ENCODE peak calls at places on chromosomes 1 and 21, in six cellular contexts. I, G, L, D, T and H are unnamed samples.

GRCh38 chr1:89889336-89889640 is 68.5 kb downstream of the LRRC8D start:
- DNase-seq in T (no peak), I (peak; percentile 39), G (no peak), L (no peak), D (no peak), H (no peak)

GRCh38 chr1:220902916-220903315 is 23.7 kb downstream of the HLX start:
- DNase-seq in L (no peak), D (no peak), T (no peak), G (no peak), I (peak; percentile 25), H (peak; percentile 14)

GRCh38 chr1:235917267-235917811 is 50.6 kb upstream of the LYST start:
- DNase-seq in L (no peak), D (no peak), I (peak; percentile 99), T (peak; percentile 41), G (no peak), H (peak; percentile 99)

GRCh38 chr1:80403472-80403893 is 1397.0 kb upstream of the ADGRL4 start:
- DNase-seq in T (no peak), L (no peak), D (no peak), G (no peak), I (no peak), H (no peak)

GRCh38 chr1:156146006-156146748 is 7.2 kb upstream of the SEMA4A start:
- DNase-seq in T (peak; percentile 74), L (no peak), G (peak; percentile 57), I (peak; percentile 94), D (peak; percentile 87), H (peak; percentile 92)

GRCh38 chr1:114695430-114696093 is at the start of gene AMPD1:
- DNase-seq in D (no peak), T (no peak), G (no peak), I (peak; percentile 40), L (no peak), H (peak; percentile 29)

GRCh38 chr21:43362306-43362927 is 64.5 kb downstream of the SIK1 start:
- DNase-seq in T (peak; percentile 21), L (no peak), D (peak; percentile 37), I (peak; percentile 86), G (no peak), H (peak; percentile 58)

GRCh38 chr1:77888071-77888428 is 374 bp upstream of the NEXN start:
- DNase-seq in G (no peak), D (no peak), T (peak; percentile 30), I (peak; percentile 74), L (no peak), H (peak; percentile 83)

GRCh38 chr1:115977481-115978258 is 1.4 kb downstream of the SLC22A15 start:
- DNase-seq in L (no peak), I (no peak), G (no peak), T (peak; percentile 89), D (peak; percentile 31), H (peak; percentile 57)

GRCh38 chr1:51729156-51729823 is 112.4 kb downstream of the OSBPL9 start:
- DNase-seq in T (peak; percentile 81), L (peak; percentile 85), G (peak; percentile 89), I (peak; percentile 83), D (peak; percentile 97), H (peak; percentile 90)

GRCh38 chr1:57857809-57858208 is 433.9 kb upstream of the DAB1 start:
- DNase-seq in L (no peak), T (no peak), I (no peak), G (no peak), D (no peak), H (no peak)

GRCh38 chr1:161314201-161314981 is at the start of gene SDHC:
- DNase-seq in T (peak; percentile 84), D (peak; percentile 96), G (peak; percentile 85), I (peak; percentile 85), L (peak; percentile 68), H (peak; percentile 93)
- H2AK5ac ChIP-seq in T (peak within 1 kb of the TSS; percentile 23), D (no peak within 1 kb of the TSS), G (peak within 1 kb of the TSS; percentile 70), I (peak within 1 kb of the TSS; percentile 76), L (no peak within 1 kb of the TSS), H (peak within 1 kb of the TSS; percentile 90)

DNA sequence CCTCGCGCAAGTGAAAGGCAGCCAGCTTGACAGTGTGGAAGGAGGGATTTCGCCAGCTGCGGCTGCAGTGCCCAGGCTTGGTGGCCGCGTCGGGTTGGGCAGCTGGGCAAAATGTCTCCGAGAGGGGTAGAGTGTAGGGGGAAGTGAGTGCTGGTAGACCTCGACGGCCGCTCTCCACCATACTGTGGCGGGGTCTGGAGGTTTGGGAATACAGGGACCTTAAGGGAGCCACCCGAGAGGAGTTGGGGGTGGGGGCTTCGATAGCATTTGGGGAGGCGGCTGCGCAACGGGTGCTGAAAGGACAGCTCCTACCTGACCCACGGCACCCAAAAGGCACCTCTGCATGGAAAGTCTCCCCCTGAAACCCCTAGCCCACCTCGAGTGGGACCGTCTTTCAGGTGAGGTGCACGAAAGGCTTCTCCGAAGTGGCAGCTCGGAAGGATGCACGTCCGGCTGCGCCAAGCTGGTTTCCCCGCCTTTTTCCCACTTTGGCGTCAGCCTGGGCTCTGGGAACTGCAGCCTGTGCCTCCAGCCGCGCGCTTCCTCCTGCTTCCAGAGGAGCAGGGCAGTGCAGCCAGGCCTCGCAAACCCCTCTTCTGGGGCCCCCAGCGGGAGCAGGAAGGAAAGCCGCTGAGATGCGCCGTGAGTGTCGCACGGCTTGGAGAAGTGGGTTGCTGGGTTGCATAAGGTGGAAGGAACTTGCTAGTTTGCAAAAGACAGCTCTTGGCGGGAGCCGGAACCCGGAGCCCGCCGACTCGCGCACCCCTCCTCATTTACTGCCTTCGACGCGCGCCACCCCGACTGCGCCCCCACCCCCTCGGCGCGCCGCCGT is 526 bp upstream of the HMGN2 start:
- DNase-seq in I (peak; percentile 65), D (peak; percentile 95), L (peak; percentile 36), T (peak; percentile 70), G (peak; percentile 79), H (peak; percentile 91)
- H3K4me3 ChIP-seq in I (peak overlapping the region; percentile 90), D (peak overlapping the region; percentile 51), L (peak overlapping the region; percentile 96), T (peak overlapping the region; percentile 68), G (peak overlapping the region; percentile 78), H (peak overlapping the region; percentile 51)

DNA sequence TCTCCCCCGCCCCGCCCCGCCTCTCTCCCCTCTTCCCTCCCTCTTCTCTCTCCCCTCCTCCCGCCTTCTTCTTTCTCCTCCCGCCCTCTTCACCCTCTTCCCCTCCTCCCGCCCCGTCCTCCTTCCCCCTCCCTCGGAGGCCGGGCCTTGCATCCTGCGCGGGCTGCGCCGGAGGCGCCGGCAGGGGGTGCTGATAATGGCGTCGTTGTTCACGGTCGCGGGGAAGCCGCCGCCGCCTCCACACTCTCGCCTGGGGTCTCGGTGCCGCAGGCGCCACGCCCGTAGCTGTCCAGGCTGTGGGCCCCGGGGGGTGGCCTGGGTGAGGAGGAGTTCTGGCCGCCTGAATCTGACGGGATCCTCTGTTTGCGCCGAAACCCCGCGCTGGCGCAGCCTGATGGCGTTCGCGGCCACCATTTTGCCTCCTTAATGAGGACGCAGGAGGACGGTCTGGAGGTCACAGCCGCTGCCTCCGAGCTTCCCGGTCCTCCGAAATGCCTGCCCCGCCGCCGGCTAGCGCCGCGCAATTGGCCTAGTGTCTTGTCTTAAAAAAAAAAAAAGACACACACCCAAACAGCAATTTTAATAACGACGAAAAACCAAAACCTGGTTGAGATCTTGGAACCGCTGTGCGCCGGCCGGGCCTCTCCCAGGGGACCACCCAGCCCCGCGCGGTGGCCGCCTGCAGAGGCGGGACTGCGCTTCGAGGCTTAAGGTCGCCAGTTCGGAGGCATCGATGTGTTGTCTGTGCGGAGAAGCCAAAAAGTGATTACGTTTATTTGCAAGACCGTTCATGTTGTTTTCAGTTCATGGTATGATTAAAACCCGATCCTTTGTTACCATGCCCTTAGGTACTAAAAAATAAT is 106.5 kb upstream of the HNRNPU start:
- DNase-seq in D (peak; percentile 99), T (peak; percentile 99), I (peak; percentile 95), L (peak; percentile 84), G (peak; percentile 95), H (peak; percentile 97)
- H2AK5ac ChIP-seq in D (no peak overlapping the region), T (no peak overlapping the region), I (peak overlapping the region; percentile 83), L (no peak overlapping the region), G (no peak overlapping the region), H (no peak overlapping the region)

DNA sequence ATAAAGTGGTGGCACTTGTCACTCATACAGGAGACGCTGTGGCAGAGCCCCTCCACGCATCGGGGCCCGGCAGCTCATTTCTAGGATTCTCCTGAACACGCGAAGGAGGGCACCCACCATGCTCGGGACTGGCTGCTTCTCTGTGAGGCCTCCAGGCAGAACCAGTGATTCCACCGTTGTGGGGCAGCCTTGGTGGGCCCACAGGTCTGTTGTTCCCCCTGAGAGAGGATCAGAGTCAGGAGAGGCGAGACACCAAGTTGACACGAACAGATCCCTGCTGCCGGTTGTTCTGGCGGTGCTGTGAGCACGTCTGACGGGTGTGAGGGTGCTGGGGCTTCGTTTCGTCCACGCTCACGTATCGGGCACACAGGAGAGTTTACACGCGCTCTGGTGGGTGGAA is 26.6 kb downstream of the PRKCZ start:
- DNase-seq in G (no peak), D (no peak), L (no peak), T (no peak), I (no peak), H (no peak)
- H3K4me3 ChIP-seq in G (no peak overlapping the region), D (no peak overlapping the region), L (no peak overlapping the region), T (no peak overlapping the region), I (no peak overlapping the region), H (no peak overlapping the region)

DNA sequence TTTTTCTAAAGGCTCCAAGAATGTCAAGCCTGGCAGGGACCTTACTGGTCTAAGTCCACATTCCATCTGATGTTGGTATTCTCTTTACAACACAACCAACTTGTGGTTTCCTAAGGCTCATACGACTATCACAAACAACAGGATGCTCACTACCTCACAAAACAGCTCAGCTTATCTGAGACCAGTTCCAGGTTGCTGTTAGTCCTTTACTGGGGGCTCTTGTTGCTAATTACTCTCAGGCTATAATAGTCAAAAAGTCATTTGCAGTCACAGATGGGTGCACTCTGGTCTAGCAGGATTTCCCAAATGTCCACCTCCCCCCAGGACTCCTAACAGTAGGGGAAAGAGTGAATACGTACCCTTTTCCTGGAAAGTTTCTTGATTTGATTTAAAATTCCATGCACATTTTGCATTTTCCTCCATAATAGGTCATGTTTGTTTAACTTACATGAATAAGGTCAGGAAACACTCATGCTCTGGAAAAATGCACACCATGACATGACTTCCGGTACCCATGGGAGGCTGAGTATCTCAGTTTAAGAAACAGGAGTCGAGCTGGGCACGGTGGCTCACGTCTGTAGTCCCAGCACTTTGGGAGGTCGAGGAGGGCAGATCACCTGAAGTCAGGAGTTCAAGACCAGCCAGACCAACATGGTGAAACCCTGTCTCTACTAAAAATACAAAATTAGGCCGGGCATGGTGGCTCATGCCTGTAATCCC is 16.0 kb downstream of the LCK start:
- DNase-seq in D (no peak), T (no peak), L (no peak), I (peak; percentile 84), G (no peak), H (peak; percentile 76)
- H2AK5ac ChIP-seq in D (no peak overlapping the region), T (no peak overlapping the region), L (no peak overlapping the region), I (peak overlapping the region; percentile 57), G (no peak overlapping the region), H (no peak overlapping the region)

DNA sequence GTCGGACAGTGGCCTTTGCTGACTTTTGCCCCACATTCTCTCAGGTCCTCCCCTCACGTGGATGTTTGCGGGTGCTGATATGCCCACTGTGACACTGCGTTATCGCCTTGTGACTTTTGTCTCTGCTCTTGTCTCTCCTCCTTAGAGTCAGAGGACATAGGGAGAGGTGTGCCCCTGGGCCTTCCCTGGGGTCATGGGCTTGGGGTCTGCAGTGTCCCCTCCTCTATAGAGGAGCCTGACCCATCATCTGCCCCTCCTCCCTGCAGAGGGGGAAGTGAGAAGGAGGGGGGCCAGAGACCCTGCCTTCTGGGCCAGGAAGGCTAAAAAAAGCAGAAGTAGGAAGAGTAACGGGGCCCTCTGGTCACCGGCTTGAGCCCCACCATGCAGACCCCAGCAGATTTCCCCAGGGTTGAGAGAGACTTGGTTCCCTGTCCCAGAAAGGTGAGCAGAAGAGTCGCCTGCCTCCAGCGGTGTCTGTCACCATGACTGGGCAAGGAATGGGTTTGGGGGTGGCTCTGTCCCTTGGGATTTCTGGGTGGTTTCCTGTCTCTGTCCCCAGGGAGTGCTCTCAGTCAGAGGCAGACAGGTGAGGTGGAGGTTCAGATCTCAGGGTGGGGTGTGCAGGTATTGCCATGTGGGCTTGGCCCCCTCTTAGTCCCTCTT is 13.4 kb downstream of the RPS6KA1 start:
- DNase-seq in I (no peak), T (peak; percentile 25), D (no peak), G (no peak), L (no peak), H (no peak)
- H3K4me3 ChIP-seq in I (no peak overlapping the region), T (no peak overlapping the region), D (no peak overlapping the region), G (no peak overlapping the region), L (no peak overlapping the region), H (no peak overlapping the region)

GRCh38 chr1:11690132-11690668 is 1.3 kb upstream of the DRAXIN start:
- DNase-seq in G (no peak), I (no peak), L (no peak), D (no peak), T (no peak), H (no peak)
- H2AK5ac ChIP-seq in G (peak overlapping the region; percentile 89), I (no peak overlapping the region), L (peak overlapping the region; percentile 99), D (no peak overlapping the region), T (no peak overlapping the region), H (no peak overlapping the region)